ENCODE peak calls at places on chromosome 14, in nine cellular contexts. D is activated CD4-positive, alpha-beta T cell treated with anti-CD3 and anti-CD28 coated beads, Interleukin-2, amount 50 U/mL, for 1 hour; N is DMS53; X is endodermal cell; W is GM10248; S is AG08395; G is activated CD8-positive, alpha-beta memory T cell treated with anti-CD3 and anti-CD28 coated beads for 1 hour; T is NB4; I is amygdala. C is an unnamed sample.
A peak's percentile ranks its signal among the peaks of the same experiment; 100 is the strongest.

GRCh38 chr14:34749408-34749807 is 35.0 kb upstream of the CFL2 start:
- DNase-seq in X (no peak), S (no peak), W (no peak), D (no peak), I (no peak), G (no peak), T (no peak), N (no peak), C (no peak)

GRCh38 chr14:79629372-79629771 is 581.9 kb downstream of the DIO2 start:
- DNase-seq in T (no peak), G (no peak), X (no peak), I (no peak), S (no peak), W (no peak), D (no peak), N (no peak), C (no peak)

GRCh38 chr14:28576523-28576922 is 190.1 kb upstream of the FOXG1 start:
- DNase-seq in N (no peak), W (no peak), G (no peak), T (no peak), X (no peak), D (no peak), S (no peak), I (no peak), C (no peak)

GRCh38 chr14:95547626-95548327 is 12.9 kb downstream of the GLRX5 start:
- DNase-seq in G (no peak), T (no peak), N (no peak), S (peak; percentile 16), I (no peak), W (no peak), X (peak; percentile 82), D (no peak), C (no peak)

GRCh38 chr14:67514650-67515385 is 18.3 kb upstream of the PLEKHH1 start:
- DNase-seq in I (no peak), W (peak; percentile 62), X (peak; percentile 77), D (peak; percentile 17), T (peak; percentile 53), N (peak; percentile 68), S (peak; percentile 48), G (no peak), C (peak; percentile 53)

GRCh38 chr14:56120091-56120632 is 2.0 kb downstream of the PELI2 start:
- DNase-seq in W (no peak), N (peak; percentile 63), D (no peak), X (no peak), T (no peak), S (peak; percentile 29), I (no peak), G (no peak), C (no peak)

GRCh38 chr14:104984056-104984894 is 1.3 kb upstream of the CLBA1 start:
- DNase-seq in X (peak; percentile 41), N (no peak), T (no peak), G (no peak), D (no peak), I (no peak), W (no peak), S (no peak), C (no peak)

GRCh38 chr14:105324080-105324778 is 9.7 kb downstream of the PACS2 start:
- DNase-seq in X (peak; percentile 49), I (no peak), S (peak; percentile 34), W (no peak), G (no peak), D (no peak), N (no peak), T (no peak), C (no peak)

GRCh38 chr14:61454545-61454944 is 133.2 kb downstream of the PRKCH start:
- DNase-seq in D (no peak), X (no peak), T (no peak), S (no peak), I (no peak), N (peak; percentile 2), G (no peak), W (no peak), C (no peak)

GRCh38 chr14:65866906-65867305 is 454.4 kb downstream of the FUT8 start:
- DNase-seq in I (no peak), W (no peak), X (no peak), N (peak; percentile 76), D (no peak), S (no peak), G (no peak), T (no peak), C (no peak)

C was measured in activated naive CD4-positive, alpha-beta T cell treated with anti-CD3 and anti-CD28 coated beads, Interleukin-2, amount 50 U/mL, for 16 hours.